ENCODE peak calls at places on chromosomes 1 and 21, in four cellular contexts. Z is psoas muscle, L is IMR-90, W is NCI-H2081. J is an unnamed sample.

GRCh38 chr1:8185400-8185799 is 132.5 kb upstream of the SLC45A1 start:
- DNase-seq in Z (no peak), W (no peak), L (no peak), J (no peak)

GRCh38 chr1:58618303-58618702 is 41.3 kb upstream of the TACSTD2 start:
- DNase-seq in Z (peak), W (no peak), L (peak), J (peak)

GRCh38 chr1:41341756-41342562 is 19.3 kb upstream of the FOXO6 start:
- DNase-seq in L (no peak), W (peak), Z (no peak), J (peak)

GRCh38 chr1:182460550-182460951 is 10.6 kb downstream of the RGSL1 start:
- DNase-seq in L (peak), W (no peak), Z (no peak), J (peak)

GRCh38 chr1:172339840-172340239 is 80.6 kb upstream of the C1orf105 start:
- DNase-seq in L (no peak), W (no peak), Z (no peak), J (no peak)

GRCh38 chr1:213829806-213830205 is 158.0 kb upstream of the PROX1 start:
- DNase-seq in W (no peak), Z (no peak), L (no peak), J (no peak)

GRCh38 chr1:23872421-23872820 is 4.3 kb upstream of the FUCA1 start:
- DNase-seq in L (no peak), Z (no peak), W (no peak), J (no peak)

GRCh38 chr1:244843148-244843978 is 7.9 kb downstream of the COX20 start:
- DNase-seq in Z (no peak), W (no peak), L (peak), J (no peak)

GRCh38 chr1:225657462-225657989 is 4.6 kb upstream of the ENAH start:
- DNase-seq in Z (no peak), L (peak), W (no peak), J (peak)

GRCh38 chr1:59672851-59673574 is 141.7 kb upstream of the HOOK1 start:
- DNase-seq in L (peak), Z (no peak), W (no peak), J (peak)

GRCh38 chr21:29511076-29511475 is 212.4 kb downstream of the BACH1 start:
- DNase-seq in W (no peak), Z (no peak), L (no peak), J (no peak)

GRCh38 chr1:13699936-13700520 is at the start of gene PRDM2:
- DNase-seq in L (peak), Z (peak), W (no peak), J (no peak)

GRCh38 chr1:93253471-93253870 is 72.9 kb downstream of the CCDC18 start:
- DNase-seq in Z (no peak), L (no peak), W (no peak), J (no peak)

GRCh38 chr1:201266774-201267173 is 16.5 kb upstream of the PKP1 start:
- DNase-seq in L (peak), W (no peak), Z (no peak), J (peak)

GRCh38 chr21:36429672-36430546 is 44.7 kb downstream of the CHAF1B start:
- DNase-seq in Z (peak), W (no peak), L (peak), J (peak)

GRCh38 chr1:236523704-236524141 is at the start of gene LGALS8:
- DNase-seq in Z (peak), W (peak), L (peak), J (peak)

GRCh38 chr1:184615301-184615700 is 139.4 kb downstream of the EDEM3 start:
- DNase-seq in L (no peak), W (no peak), Z (no peak), J (no peak)

GRCh38 chr1:91851130-91852010 is 34.6 kb downstream of the TGFBR3 start:
- DNase-seq in Z (peak), W (peak), L (peak), J (peak)

GRCh38 chr1:85462931-85463665 is 1.9 kb downstream of the DDAH1 start:
- DNase-seq in Z (no peak), W (no peak), L (no peak), J (no peak)

J was measured in H4.